ENCODE peak calls at places on chromosomes 7 and 10, in nine cellular contexts. One of them, this sample, is unnamed.
A peak's percentile ranks its signal among the peaks of the same experiment; 100 is the strongest.

GRCh38 chr10:17744395-17744841 is 7.6 kb upstream of the TMEM236 start:
- DNase-seq in upper lobe of right lung: no peak
- DNase-seq in fibroblast of mammary gland: no peak
- DNase-seq in AG09309: no peak
- DNase-seq in left ventricle myocardium inferior: no peak
- DNase-seq in ovary: no peak
- DNase-seq in stomach: no peak
- DNase-seq in cardiac muscle cell: no peak
- DNase-seq in Panc1: no peak
- DNase-seq in this sample: peak; percentile 40

GRCh38 chr7:18402488-18403183 is 92.9 kb upstream of the HDAC9 start:
- DNase-seq in upper lobe of right lung: no peak
- DNase-seq in fibroblast of mammary gland: peak; percentile 59
- DNase-seq in AG09309: no peak
- DNase-seq in left ventricle myocardium inferior: no peak
- DNase-seq in ovary: no peak
- DNase-seq in stomach: no peak
- DNase-seq in cardiac muscle cell: no peak
- DNase-seq in Panc1: no peak
- DNase-seq in this sample: peak; percentile 34

GRCh38 chr10:92640110-92640509 is 47.2 kb downstream of the KIF11 start:
- DNase-seq in upper lobe of right lung: no peak
- DNase-seq in fibroblast of mammary gland: peak; percentile 71
- DNase-seq in AG09309: peak; percentile 5
- DNase-seq in left ventricle myocardium inferior: no peak
- DNase-seq in ovary: no peak
- DNase-seq in stomach: no peak
- DNase-seq in cardiac muscle cell: no peak
- DNase-seq in Panc1: peak; percentile 50
- DNase-seq in this sample: peak; percentile 75

GRCh38 chr7:44110724-44111635 is 6.8 kb downstream of the AEBP1 start:
- DNase-seq in upper lobe of right lung: no peak
- DNase-seq in fibroblast of mammary gland: no peak
- DNase-seq in AG09309: no peak
- DNase-seq in left ventricle myocardium inferior: no peak
- DNase-seq in ovary: no peak
- DNase-seq in stomach: no peak
- DNase-seq in cardiac muscle cell: no peak
- DNase-seq in Panc1: no peak
- DNase-seq in this sample: no peak

GRCh38 chr7:158112571-158113320 is 474.9 kb downstream of the PTPRN2 start:
- DNase-seq in upper lobe of right lung: no peak
- DNase-seq in fibroblast of mammary gland: no peak
- DNase-seq in AG09309: no peak
- DNase-seq in left ventricle myocardium inferior: no peak
- DNase-seq in ovary: no peak
- DNase-seq in stomach: peak; percentile 22
- DNase-seq in cardiac muscle cell: no peak
- DNase-seq in Panc1: no peak
- DNase-seq in this sample: no peak

GRCh38 chr10:10830316-10831061 is 187.2 kb upstream of the CELF2 start:
- DNase-seq in upper lobe of right lung: no peak
- DNase-seq in fibroblast of mammary gland: peak; percentile 97
- DNase-seq in AG09309: peak; percentile 81
- DNase-seq in left ventricle myocardium inferior: no peak
- DNase-seq in ovary: no peak
- DNase-seq in stomach: no peak
- DNase-seq in cardiac muscle cell: no peak
- DNase-seq in Panc1: no peak
- DNase-seq in this sample: peak; percentile 98

GRCh38 chr7:121557034-121557892 is 161.2 kb upstream of the FAM3C start:
- DNase-seq in upper lobe of right lung: no peak
- DNase-seq in fibroblast of mammary gland: peak; percentile 24
- DNase-seq in AG09309: no peak
- DNase-seq in left ventricle myocardium inferior: no peak
- DNase-seq in ovary: no peak
- DNase-seq in stomach: no peak
- DNase-seq in cardiac muscle cell: no peak
- DNase-seq in Panc1: no peak
- DNase-seq in this sample: no peak

GRCh38 chr10:93309062-93309461 is 173.1 kb downstream of the MYOF start:
- DNase-seq in upper lobe of right lung: no peak
- DNase-seq in fibroblast of mammary gland: peak; percentile 70
- DNase-seq in AG09309: no peak
- DNase-seq in left ventricle myocardium inferior: no peak
- DNase-seq in ovary: no peak
- DNase-seq in stomach: no peak
- DNase-seq in cardiac muscle cell: no peak
- DNase-seq in Panc1: no peak
- DNase-seq in this sample: peak; percentile 73

GRCh38 chr10:48805848-48806247 is 121.2 kb downstream of the WDFY4 start:
- DNase-seq in upper lobe of right lung: no peak
- DNase-seq in fibroblast of mammary gland: no peak
- DNase-seq in AG09309: no peak
- DNase-seq in left ventricle myocardium inferior: peak; percentile 37
- DNase-seq in ovary: no peak
- DNase-seq in stomach: no peak
- DNase-seq in cardiac muscle cell: no peak
- DNase-seq in Panc1: no peak
- DNase-seq in this sample: no peak

GRCh38 chr7:30969604-30969970 is 5.8 kb downstream of the GHRHR start:
- DNase-seq in upper lobe of right lung: no peak
- DNase-seq in fibroblast of mammary gland: no peak
- DNase-seq in AG09309: no peak
- DNase-seq in left ventricle myocardium inferior: no peak
- DNase-seq in ovary: no peak
- DNase-seq in stomach: no peak
- DNase-seq in cardiac muscle cell: no peak
- DNase-seq in Panc1: no peak
- DNase-seq in this sample: no peak

GRCh38 chr7:50728184-50728583 is 54.5 kb downstream of the GRB10 start:
- DNase-seq in upper lobe of right lung: no peak
- DNase-seq in fibroblast of mammary gland: peak; percentile 59
- DNase-seq in AG09309: no peak
- DNase-seq in left ventricle myocardium inferior: no peak
- DNase-seq in ovary: no peak
- DNase-seq in stomach: no peak
- DNase-seq in cardiac muscle cell: no peak
- DNase-seq in Panc1: no peak
- DNase-seq in this sample: peak; percentile 74

GRCh38 chr7:155455132-155455693 is 2.7 kb upstream of the EN2 start:
- DNase-seq in upper lobe of right lung: peak; percentile 28
- DNase-seq in fibroblast of mammary gland: no peak
- DNase-seq in AG09309: no peak
- DNase-seq in left ventricle myocardium inferior: no peak
- DNase-seq in ovary: no peak
- DNase-seq in stomach: no peak
- DNase-seq in cardiac muscle cell: no peak
- DNase-seq in Panc1: no peak
- DNase-seq in this sample: no peak

GRCh38 chr7:124781907-124782306 is 16.3 kb upstream of the GPR37 start:
- DNase-seq in upper lobe of right lung: no peak
- DNase-seq in fibroblast of mammary gland: no peak
- DNase-seq in AG09309: no peak
- DNase-seq in left ventricle myocardium inferior: no peak
- DNase-seq in ovary: no peak
- DNase-seq in stomach: no peak
- DNase-seq in cardiac muscle cell: no peak
- DNase-seq in Panc1: no peak
- DNase-seq in this sample: no peak

GRCh38 chr10:52479567-52479966 is 165.5 kb downstream of the DKK1 start:
- DNase-seq in upper lobe of right lung: no peak
- DNase-seq in fibroblast of mammary gland: no peak
- DNase-seq in AG09309: no peak
- DNase-seq in left ventricle myocardium inferior: no peak
- DNase-seq in ovary: no peak
- DNase-seq in stomach: no peak
- DNase-seq in cardiac muscle cell: peak; percentile 17
- DNase-seq in Panc1: no peak
- DNase-seq in this sample: no peak

GRCh38 chr10:7738536-7739407 is 35.7 kb downstream of the ITIH2 start:
- DNase-seq in upper lobe of right lung: no peak
- DNase-seq in fibroblast of mammary gland: no peak
- DNase-seq in AG09309: no peak
- DNase-seq in left ventricle myocardium inferior: no peak
- DNase-seq in ovary: no peak
- DNase-seq in stomach: no peak
- DNase-seq in cardiac muscle cell: no peak
- DNase-seq in Panc1: no peak
- DNase-seq in this sample: no peak

GRCh38 chr10:124341768-124342135 is 77.0 kb downstream of the OAT start:
- DNase-seq in upper lobe of right lung: no peak
- DNase-seq in fibroblast of mammary gland: no peak
- DNase-seq in AG09309: no peak
- DNase-seq in left ventricle myocardium inferior: no peak
- DNase-seq in ovary: no peak
- DNase-seq in stomach: no peak
- DNase-seq in cardiac muscle cell: peak; percentile 58
- DNase-seq in Panc1: no peak
- DNase-seq in this sample: no peak

GRCh38 chr10:70254795-70255328 is 21.6 kb upstream of the PPA1 start:
- DNase-seq in upper lobe of right lung: no peak
- DNase-seq in fibroblast of mammary gland: no peak
- DNase-seq in AG09309: no peak
- DNase-seq in left ventricle myocardium inferior: no peak
- DNase-seq in ovary: no peak
- DNase-seq in stomach: no peak
- DNase-seq in cardiac muscle cell: no peak
- DNase-seq in Panc1: no peak
- DNase-seq in this sample: no peak

GRCh38 chr10:70260259-70260658 is 23.5 kb downstream of the NPFFR1 start:
- DNase-seq in upper lobe of right lung: no peak
- DNase-seq in fibroblast of mammary gland: no peak
- DNase-seq in AG09309: no peak
- DNase-seq in left ventricle myocardium inferior: no peak
- DNase-seq in ovary: no peak
- DNase-seq in stomach: no peak
- DNase-seq in cardiac muscle cell: no peak
- DNase-seq in Panc1: no peak
- DNase-seq in this sample: no peak

GRCh38 chr10:70255329-70256299 is 22.4 kb upstream of the PPA1 start:
- DNase-seq in upper lobe of right lung: no peak
- DNase-seq in fibroblast of mammary gland: peak; percentile 33
- DNase-seq in AG09309: no peak
- DNase-seq in left ventricle myocardium inferior: no peak
- DNase-seq in ovary: no peak
- DNase-seq in stomach: no peak
- DNase-seq in cardiac muscle cell: no peak
- DNase-seq in Panc1: no peak
- DNase-seq in this sample: peak; percentile 44

GRCh38 chr10:70256463-70256862 is 23.2 kb upstream of the PPA1 start:
- DNase-seq in upper lobe of right lung: no peak
- DNase-seq in fibroblast of mammary gland: no peak
- DNase-seq in AG09309: no peak
- DNase-seq in left ventricle myocardium inferior: no peak
- DNase-seq in ovary: no peak
- DNase-seq in stomach: no peak
- DNase-seq in cardiac muscle cell: no peak
- DNase-seq in Panc1: no peak
- DNase-seq in this sample: no peak

DNA sequence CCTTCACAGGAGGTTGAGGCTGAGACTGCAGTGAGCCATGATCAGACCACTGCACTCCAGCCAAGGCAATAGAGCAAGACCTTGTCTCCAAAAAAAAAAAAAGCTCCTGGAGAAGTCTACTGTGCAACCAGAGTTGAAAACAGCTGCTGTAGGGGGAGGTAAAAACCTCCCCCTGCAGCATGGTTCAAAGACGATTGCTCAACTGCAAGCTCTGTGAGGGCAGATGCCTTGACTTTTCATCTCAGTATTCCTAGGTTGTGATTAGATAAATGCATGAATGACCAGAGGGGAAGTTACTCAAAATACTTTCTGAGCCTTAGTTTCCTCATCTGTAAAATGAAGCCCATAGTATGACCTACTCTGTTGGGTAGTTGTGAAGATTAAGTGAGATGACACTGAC is 25.0 kb upstream of the PPA1 start:
- DNase-seq in upper lobe of right lung: no peak
- DNase-seq in fibroblast of mammary gland: no peak
- DNase-seq in AG09309: no peak
- DNase-seq in left ventricle myocardium inferior: no peak
- DNase-seq in ovary: no peak
- DNase-seq in stomach: no peak
- DNase-seq in cardiac muscle cell: no peak
- DNase-seq in Panc1: no peak
- DNase-seq in this sample: no peak
- H3K4me3 ChIP-seq in upper lobe of right lung: no peak overlapping the region
- H3K4me3 ChIP-seq in fibroblast of mammary gland: no peak overlapping the region
- H3K4me3 ChIP-seq in AG09309: no peak overlapping the region
- H3K4me3 ChIP-seq in left ventricle myocardium inferior: no peak overlapping the region
- H3K4me3 ChIP-seq in ovary: no peak overlapping the region
- H3K4me3 ChIP-seq in stomach: no peak overlapping the region
- H3K4me3 ChIP-seq in cardiac muscle cell: no peak overlapping the region
- H3K4me3 ChIP-seq in Panc1: no peak overlapping the region
- H3K4me3 ChIP-seq in this sample: no peak overlapping the region

GRCh38 chr7:76048668-76048988 is 722 bp downstream of the MDH2 start:
- DNase-seq in upper lobe of right lung: peak; percentile 76
- DNase-seq in fibroblast of mammary gland: no peak
- DNase-seq in AG09309: no peak
- DNase-seq in left ventricle myocardium inferior: no peak
- DNase-seq in ovary: no peak
- DNase-seq in stomach: peak; percentile 34
- DNase-seq in cardiac muscle cell: peak; percentile 75
- DNase-seq in Panc1: no peak
- DNase-seq in this sample: no peak
- TF ChIP-seq CTCF in upper lobe of right lung: no peak
- TF ChIP-seq CTCF in fibroblast of mammary gland: no peak
- TF ChIP-seq CTCF in AG09309: peak; percentile 9
- TF ChIP-seq CTCF in left ventricle myocardium inferior: peak; percentile 27
- TF ChIP-seq CTCF in ovary: no peak
- TF ChIP-seq CTCF in stomach: no peak
- TF ChIP-seq CTCF in cardiac muscle cell: no peak
- TF ChIP-seq CTCF in Panc1: no peak
- TF ChIP-seq CTCF in this sample: peak; percentile 31

DNA sequence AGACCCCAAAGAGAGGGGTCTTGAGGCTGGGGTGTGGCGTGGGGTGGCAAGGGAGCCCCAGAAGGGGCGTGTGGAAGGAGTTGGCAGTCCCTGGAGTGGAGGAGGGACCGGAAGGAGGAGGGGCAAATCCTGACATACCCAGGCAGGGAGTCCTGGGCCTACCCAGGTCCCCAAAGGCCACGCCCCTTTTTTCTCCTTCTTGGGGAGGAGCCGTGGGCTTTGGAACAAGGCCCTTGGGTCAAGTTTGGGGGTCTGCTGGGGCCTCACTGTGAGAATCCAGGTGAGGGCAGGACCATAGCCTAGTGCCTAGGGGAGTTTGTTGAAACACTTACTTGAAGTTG is 1.2 kb upstream of the SMARCD3 start:
- DNase-seq in upper lobe of right lung: no peak
- DNase-seq in fibroblast of mammary gland: no peak
- DNase-seq in AG09309: no peak
- DNase-seq in left ventricle myocardium inferior: peak; percentile 71
- DNase-seq in ovary: peak; percentile 85
- DNase-seq in stomach: peak; percentile 72
- DNase-seq in cardiac muscle cell: peak; percentile 80
- DNase-seq in Panc1: no peak
- DNase-seq in this sample: peak; percentile 54
- H3K4me3 ChIP-seq in upper lobe of right lung: peak overlapping the region; percentile 61
- H3K4me3 ChIP-seq in fibroblast of mammary gland: no peak overlapping the region
- H3K4me3 ChIP-seq in AG09309: peak overlapping the region; percentile 81
- H3K4me3 ChIP-seq in left ventricle myocardium inferior: peak overlapping the region; percentile 84
- H3K4me3 ChIP-seq in ovary: peak overlapping the region; percentile 51
- H3K4me3 ChIP-seq in stomach: peak overlapping the region; percentile 65
- H3K4me3 ChIP-seq in cardiac muscle cell: peak overlapping the region; percentile 100
- H3K4me3 ChIP-seq in Panc1: peak overlapping the region; percentile 75
- H3K4me3 ChIP-seq in this sample: no peak overlapping the region

GRCh38 chr10:71621263-71621751 is 98.3 kb downstream of the C10orf105 start:
- DNase-seq in upper lobe of right lung: no peak
- DNase-seq in fibroblast of mammary gland: peak; percentile 28
- DNase-seq in AG09309: no peak
- DNase-seq in left ventricle myocardium inferior: no peak
- DNase-seq in ovary: peak; percentile 83
- DNase-seq in stomach: no peak
- DNase-seq in cardiac muscle cell: no peak
- DNase-seq in Panc1: no peak
- DNase-seq in this sample: no peak
- TF ChIP-seq CTCF in upper lobe of right lung: no peak
- TF ChIP-seq CTCF in fibroblast of mammary gland: no peak
- TF ChIP-seq CTCF in AG09309: peak; percentile 12
- TF ChIP-seq CTCF in left ventricle myocardium inferior: no peak
- TF ChIP-seq CTCF in ovary: no peak
- TF ChIP-seq CTCF in stomach: no peak
- TF ChIP-seq CTCF in cardiac muscle cell: no peak
- TF ChIP-seq CTCF in Panc1: no peak
- TF ChIP-seq CTCF in this sample: no peak